ENCODE peak calls at places on chromosomes 5 and 9, in five cellular contexts. I is stomach, E is tibial artery, M is choroid plexus epithelial cell, B is astrocyte of the spinal cord. C is an unnamed sample.

GRCh38 chr9:97478301-97478981 is 23.0 kb upstream of the TMOD1 start:
- DNase-seq in I (no peak), B (no peak), E (no peak), M (no peak), C (peak)

GRCh38 chr5:174720612-174721521 is 3.5 kb upstream of the MSX2 start:
- DNase-seq in E (no peak), B (no peak), M (no peak), I (no peak), C (no peak)

GRCh38 chr5:77850536-77851228 is 74.5 kb upstream of the TBCA start:
- DNase-seq in E (no peak), M (peak), I (no peak), B (no peak), C (no peak)

GRCh38 chr5:757346-757930 is 27.1 kb downstream of the ZDHHC11B start:
- DNase-seq in B (no peak), M (no peak), E (no peak), I (peak), C (no peak)

GRCh38 chr9:115115117-115115880 is 2.7 kb downstream of the TNC start:
- DNase-seq in E (no peak), B (peak), M (no peak), I (no peak), C (no peak)

GRCh38 chr5:135436856-135437795 is 10.0 kb downstream of the DCANP1 start:
- DNase-seq in E (no peak), B (peak), I (no peak), M (no peak), C (no peak)

GRCh38 chr5:151104795-151105194 is 24.0 kb upstream of the TNIP1 start:
- DNase-seq in I (no peak), M (peak), E (peak), B (no peak), C (peak)

GRCh38 chr5:150000990-150001659 is 586 bp downstream of the HMGXB3 start:
- DNase-seq in B (peak), M (peak), E (peak), I (peak), C (peak)

GRCh38 chr9:70802206-70802605 is 319.2 kb downstream of the TRPM3 start:
- DNase-seq in M (peak), I (no peak), B (peak), E (no peak), C (peak)

GRCh38 chr9:68625559-68625958 is 79.5 kb upstream of the PIP5K1B start:
- DNase-seq in M (no peak), B (no peak), I (no peak), E (no peak), C (no peak)

GRCh38 chr9:115614326-115614725 is 496.4 kb upstream of the TNC start:
- DNase-seq in M (no peak), E (no peak), I (no peak), B (no peak), C (no peak)

GRCh38 chr9:4356306-4356705 is 56.4 kb upstream of the GLIS3 start:
- DNase-seq in B (no peak), E (no peak), I (no peak), M (no peak), C (no peak)

GRCh38 chr5:152285764-152286163 is 119.3 kb downstream of the NMUR2 start:
- DNase-seq in E (no peak), B (no peak), I (no peak), M (no peak), C (no peak)

GRCh38 chr5:137498736-137499505 is at the start of gene SPOCK1:
- DNase-seq in M (peak), B (peak), I (peak), E (peak), C (peak)

GRCh38 chr5:150057996-150058395 is 28.4 kb downstream of the CSF1R start:
- DNase-seq in I (no peak), E (no peak), M (peak), B (no peak), C (no peak)

GRCh38 chr5:74631088-74631960 is 9.2 kb downstream of the ENC1 start:
- DNase-seq in B (peak), E (no peak), I (no peak), M (peak), C (peak)

GRCh38 chr5:168612996-168613395 is 33.8 kb upstream of the PANK3 start:
- DNase-seq in E (no peak), I (no peak), B (no peak), M (peak), C (no peak)

GRCh38 chr5:120599576-120599975 is 135.5 kb downstream of the PRR16 start:
- DNase-seq in E (no peak), B (peak), I (no peak), M (peak), C (peak)

GRCh38 chr5:54904425-54904824 is 81.0 kb downstream of the ESM1 start:
- DNase-seq in I (no peak), B (peak), E (no peak), M (peak), C (peak)

GRCh38 chr5:154138701-154139100 is 51.8 kb upstream of the GALNT10 start:
- DNase-seq in I (no peak), E (no peak), B (no peak), M (no peak), C (no peak)

GRCh38 chr9:134554750-134555655 is 86.6 kb upstream of the COL5A1 start:
- DNase-seq in B (no peak), M (no peak), E (no peak), I (no peak), C (peak)

GRCh38 chr9:68740561-68740960 is 35.5 kb downstream of the PIP5K1B start:
- DNase-seq in I (peak), M (no peak), B (no peak), E (no peak), C (no peak)

GRCh38 chr5:134945041-134945440 is 22.7 kb upstream of the CATSPER3 start:
- DNase-seq in B (no peak), E (no peak), I (no peak), M (no peak), C (no peak)

GRCh38 chr5:115770466-115770865 is 46.0 kb downstream of the CDO1 start:
- DNase-seq in B (no peak), E (no peak), I (peak), M (no peak), C (peak)

GRCh38 chr5:171092194-171092593 is 216.9 kb upstream of the TLX3 start:
- DNase-seq in M (peak), B (peak), I (no peak), E (no peak), C (peak)

GRCh38 chr5:118405650-118406061 is 582.7 kb downstream of the DTWD2 start:
- DNase-seq in E (no peak), M (no peak), I (no peak), B (peak), C (no peak)

GRCh38 chr9:105698348-105698747 is 4.0 kb downstream of the TMEM38B start:
- DNase-seq in M (no peak), B (no peak), I (no peak), E (no peak), C (no peak)

DNA sequence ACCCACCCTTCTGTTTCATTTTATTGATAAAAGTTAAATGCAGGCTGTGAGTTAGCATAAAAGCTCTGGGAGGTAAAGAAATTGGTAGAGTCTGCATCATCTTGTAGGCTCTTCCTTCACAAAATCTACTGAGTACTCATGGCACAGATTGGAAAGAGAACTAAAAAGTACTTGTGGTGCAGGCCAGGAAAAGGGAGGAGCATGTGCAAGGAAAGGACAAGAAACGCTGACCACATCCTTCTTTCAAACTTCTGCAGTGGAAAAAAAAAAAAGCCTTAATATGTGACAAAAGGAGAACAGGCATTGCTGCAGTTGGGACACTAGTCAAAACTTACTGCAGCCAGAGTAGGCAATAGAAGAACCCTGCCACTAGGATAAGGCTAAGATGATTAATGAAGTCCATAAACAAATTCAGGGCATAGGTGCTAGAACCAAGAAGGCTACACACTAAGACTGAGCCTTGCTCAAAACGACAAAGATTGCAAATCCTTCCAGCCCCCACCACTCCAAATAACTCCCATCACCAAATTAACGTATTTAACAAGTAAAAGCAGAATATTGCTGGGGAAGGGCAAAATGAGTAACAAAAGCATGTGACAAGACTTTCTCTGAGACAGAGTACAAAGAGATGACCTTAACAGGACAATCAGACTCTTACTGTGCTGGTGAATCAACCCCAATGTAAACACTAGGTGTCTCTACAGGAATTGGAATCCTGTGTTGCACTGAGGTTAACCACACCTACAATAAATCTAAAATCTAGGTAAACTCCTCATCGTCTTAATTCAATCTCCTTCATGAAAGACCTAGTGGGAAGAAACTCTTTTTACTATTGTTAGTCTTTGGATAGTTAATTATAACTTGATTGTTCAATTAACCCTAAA is 1024.8 kb downstream of the TLE1 start:
- DNase-seq in M (peak), B (peak), E (no peak), I (no peak), C (no peak)
- TF ChIP-seq CTCF in M (peak), B (peak), E (no peak), I (no peak), C (no peak)

GRCh38 chr9:100190339-100190738 is 91.3 kb downstream of the INVS start:
- DNase-seq in I (no peak), M (no peak), E (no peak), B (no peak), C (no peak)

GRCh38 chr9:100196215-100196614 is 97.2 kb downstream of the INVS start:
- DNase-seq in I (no peak), M (no peak), B (no peak), E (no peak), C (peak)

GRCh38 chr9:100191264-100191663 is 92.2 kb downstream of the INVS start:
- DNase-seq in E (no peak), B (no peak), M (no peak), I (no peak), C (no peak)

GRCh38 chr9:100196828-100197227 is 97.8 kb downstream of the INVS start:
- DNase-seq in B (no peak), I (no peak), M (no peak), E (no peak), C (no peak)

DNA sequence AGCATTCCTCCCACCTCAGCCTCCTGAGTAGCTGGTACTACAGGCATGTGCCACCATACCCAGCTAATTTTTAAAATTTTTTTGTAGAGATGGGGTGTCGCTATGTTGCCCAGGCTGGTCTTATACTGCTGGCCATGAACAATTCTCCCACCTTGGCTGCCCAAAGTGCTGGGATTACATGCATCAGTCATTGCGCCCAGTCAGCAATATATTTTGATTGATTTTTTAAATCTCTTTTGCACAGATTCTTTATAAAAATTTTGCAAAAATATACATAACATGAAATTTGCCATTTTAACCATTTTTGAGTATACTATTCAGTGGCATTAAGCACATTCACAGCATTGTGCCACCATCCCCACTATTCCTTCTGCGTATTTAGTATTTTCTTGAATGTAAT is 94.0 kb downstream of the INVS start:
- DNase-seq in I (no peak), M (no peak), B (no peak), E (no peak), C (no peak)
- H3K4me3 ChIP-seq in I (no peak), M (no peak), B (no peak), E (no peak), C (no peak)

GRCh38 chr9:114058688-114059046 is 19.4 kb downstream of the AMBP start:
- DNase-seq in M (no peak), B (no peak), I (no peak), E (no peak), C (no peak)
- TF ChIP-seq CTCF in M (no peak), B (no peak), I (no peak), E (no peak), C (no peak)

GRCh38 chr9:93061260-93061751 is 2.8 kb downstream of the SUSD3 start:
- DNase-seq in B (no peak), E (no peak), I (no peak), M (no peak), C (peak)
- H3K4me3 ChIP-seq in B (no peak), E (no peak), I (no peak), M (no peak), C (no peak)